ENCODE peak calls at places on chromosomes 4 and X, in six cellular contexts. W is GM12878, B is colonic mucosa, K is BE2C, M is upper lobe of right lung, E is cardiac muscle cell. S is an unnamed sample.

GRCh38 chr4:121791481-121791880 is 9.6 kb upstream of the EXOSC9 start:
- DNase-seq in W (no peak), B (no peak), K (no peak), M (no peak), E (peak; percentile 41), S (no peak)

GRCh38 chr4:2793578-2793919 is 664 bp downstream of the SH3BP2 start:
- DNase-seq in W (no peak), B (peak; percentile 57), K (peak; percentile 13), M (peak; percentile 84), E (peak; percentile 56), S (no peak)

GRCh38 chr4:151694819-151695730 is 65.7 kb downstream of the GATB start:
- DNase-seq in W (no peak), B (no peak), K (no peak), M (no peak), E (no peak), S (no peak)

GRCh38 chr4:37431417-37431743 is 186.8 kb downstream of the NWD2 start:
- DNase-seq in W (no peak), B (no peak), K (no peak), M (no peak), E (no peak), S (no peak)

GRCh38 chr4:78369691-78370090 is 181.9 kb upstream of the ANXA3 start:
- DNase-seq in W (no peak), B (no peak), K (no peak), M (no peak), E (peak; percentile 13), S (no peak)

GRCh38 chr4:142645478-142646108 is 200.5 kb downstream of the INPP4B start:
- DNase-seq in W (no peak), B (no peak), K (no peak), M (no peak), E (peak; percentile 51), S (no peak)

GRCh38 chr4:76949293-76950051 is at the start of gene SEPTIN11:
- DNase-seq in W (peak; percentile 55), B (peak; percentile 93), K (peak; percentile 97), M (peak; percentile 96), E (peak; percentile 97), S (peak; percentile 90)

GRCh38 chr4:172982151-172982590 is 186.4 kb upstream of the GALNT7 start:
- DNase-seq in W (peak; percentile 33), B (no peak), K (no peak), M (no peak), E (peak; percentile 36), S (peak; percentile 14)

GRCh38 chr4:51835854-51836253 is 7.1 kb upstream of the DCUN1D4 start:
- DNase-seq in W (no peak), B (no peak), K (peak; percentile 65), M (no peak), E (no peak), S (no peak)

GRCh38 chr4:158814207-158814606 is 45.4 kb downstream of the FNIP2 start:
- DNase-seq in W (no peak), B (no peak), K (no peak), M (no peak), E (no peak), S (no peak)

GRCh38 chrX:53126377-53126776 is 32.4 kb downstream of the KANTR start:
- DNase-seq in W (no peak), B (no peak), K (no peak), M (no peak), E (no peak), S (no peak)

GRCh38 chrX:153731117-153731844 is 6.6 kb downstream of the ABCD1 start:
- DNase-seq in W (no peak), B (no peak), K (no peak), M (no peak), E (peak; percentile 63), S (no peak)

GRCh38 chrX:46758163-46758955 is 559 bp downstream of the SLC9A7 start:
- DNase-seq in W (no peak), B (no peak), K (no peak), M (peak; percentile 66), E (peak; percentile 21), S (peak; percentile 55)

DNA sequence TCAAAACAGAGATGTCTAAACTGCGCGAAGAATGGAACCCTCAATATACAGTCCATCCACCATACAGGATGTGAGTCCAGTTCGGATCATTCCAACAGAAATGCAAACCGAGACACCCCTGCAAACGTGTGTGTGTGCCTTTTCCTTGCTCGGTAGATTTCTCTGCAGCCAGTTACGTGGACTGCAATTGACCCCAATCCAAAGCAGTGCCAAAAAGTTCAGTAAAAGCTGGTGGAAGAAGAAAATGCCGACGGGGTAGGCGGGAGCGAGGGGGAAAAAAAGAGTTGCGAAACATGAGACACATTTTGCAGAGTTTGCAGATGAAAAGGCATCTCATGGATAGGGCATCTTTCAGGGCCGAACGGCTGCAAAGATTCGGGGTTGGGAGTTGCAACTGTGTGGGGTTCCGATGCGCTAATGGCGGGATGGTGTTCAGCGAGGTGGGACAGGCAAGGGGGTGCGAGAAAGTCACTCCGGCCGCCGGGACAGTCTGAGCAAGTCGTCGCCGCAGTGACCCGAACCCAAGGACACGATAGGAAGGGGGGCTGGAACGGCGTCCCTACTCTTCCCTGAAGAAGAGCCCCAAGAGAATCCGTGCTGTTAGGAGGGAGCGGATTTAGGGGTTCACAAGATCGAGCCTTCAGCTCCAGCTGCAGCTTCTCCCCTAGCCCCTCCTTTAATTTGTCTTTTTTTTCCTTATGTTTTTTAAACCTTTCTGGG is 3.8 kb downstream of the PHOX2B start:
- DNase-seq in W (no peak), B (no peak), K (peak; percentile 27), M (no peak), E (no peak), S (no peak)
- H3K27me3 ChIP-seq in W (peaks cover 27% of the 10 kb centered on the region), B (peaks cover 54% of the 10 kb centered on the region), K (no peaks in the 10 kb centered on the region), M (peaks cover 75% of the 10 kb centered on the region), E (peaks cover 100% of the 10 kb centered on the region), S (peaks cover 24% of the 10 kb centered on the region)

GRCh38 chr4:8270418-8270771 is 841 bp downstream of the HTRA3 start:
- DNase-seq in W (no peak), B (no peak), K (no peak), M (no peak), E (no peak), S (no peak)
- H3K4me3 ChIP-seq in W (no peak overlapping the region), B (peak overlapping the region; percentile 28), K (no peak overlapping the region), M (peak overlapping the region; percentile 42), E (no peak overlapping the region), S (peak overlapping the region; percentile 25)

DNA sequence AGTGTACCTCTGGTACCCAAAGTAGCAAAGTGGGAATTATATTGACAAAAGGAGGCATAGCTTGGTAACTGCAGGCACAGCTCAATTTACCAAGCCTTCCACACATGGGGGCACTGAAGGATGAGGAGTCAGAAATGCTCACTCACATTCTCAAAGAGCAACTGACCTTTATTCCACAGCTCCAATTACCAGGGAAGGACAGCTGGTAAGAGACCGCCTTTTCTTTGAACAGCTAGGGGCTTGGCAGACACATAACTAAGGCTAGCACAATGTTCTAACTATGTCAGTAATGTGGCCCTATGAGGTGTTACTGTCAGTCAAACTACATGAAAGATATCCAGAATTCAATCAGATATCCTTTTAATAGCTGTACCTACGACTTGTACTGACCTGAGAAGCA is 20.5 kb upstream of the STS start:
- DNase-seq in W (no peak), B (no peak), K (no peak), M (no peak), E (no peak), S (no peak)
- H3K9me3 ChIP-seq in W (no peaks in the 10 kb centered on the region), B (no peaks in the 10 kb centered on the region), K (no peaks in the 10 kb centered on the region), M (no peaks in the 10 kb centered on the region), E (no peaks in the 10 kb centered on the region), S (no peaks in the 10 kb centered on the region)

GRCh38 chr4:7487464-7487863 is 52.7 kb upstream of the PSAPL1 start:
- DNase-seq in W (no peak), B (no peak), K (no peak), M (no peak), E (no peak), S (no peak)

GRCh38 chr4:7486101-7486500 is 51.4 kb upstream of the PSAPL1 start:
- DNase-seq in W (no peak), B (no peak), K (no peak), M (no peak), E (no peak), S (no peak)

GRCh38 chr4:7485096-7485495 is 50.4 kb upstream of the PSAPL1 start:
- DNase-seq in W (no peak), B (no peak), K (peak; percentile 46), M (no peak), E (no peak), S (no peak)

GRCh38 chr4:7491915-7492314 is 57.2 kb upstream of the PSAPL1 start:
- DNase-seq in W (no peak), B (no peak), K (no peak), M (no peak), E (no peak), S (no peak)

DNA sequence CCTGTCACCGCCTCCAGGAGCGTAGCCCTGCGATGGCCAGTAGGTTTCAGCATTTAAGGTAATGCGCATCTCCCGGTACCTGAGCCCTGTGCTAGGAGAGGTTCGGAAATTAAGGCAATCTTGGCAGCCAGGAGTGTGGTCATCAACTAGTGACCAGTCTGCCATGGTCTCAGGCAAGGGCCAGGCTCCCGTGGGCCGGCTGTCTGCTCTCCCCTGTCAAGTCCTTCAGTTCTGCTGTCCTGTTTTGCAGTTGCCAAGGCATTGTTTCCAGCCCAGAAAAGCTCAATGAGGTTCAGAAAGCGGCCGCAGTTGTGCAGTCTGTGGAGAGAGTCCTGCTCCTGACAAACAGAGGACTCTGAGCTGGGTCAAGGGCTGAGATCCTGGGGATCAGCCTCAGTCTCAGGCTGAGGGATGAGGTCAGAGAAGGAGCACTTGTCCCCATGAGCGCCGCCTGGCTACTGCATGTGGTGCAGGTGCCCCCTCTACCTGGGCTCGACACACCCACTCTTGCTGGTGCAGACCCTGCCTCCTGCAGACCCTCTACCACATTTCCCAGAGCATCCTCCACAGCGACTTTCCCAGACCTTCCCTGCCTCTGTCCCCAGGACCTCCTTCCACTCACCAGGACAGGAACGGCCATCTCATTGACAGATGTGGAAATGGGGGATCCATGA is 53.4 kb upstream of the PSAPL1 start:
- DNase-seq in W (no peak), B (no peak), K (no peak), M (no peak), E (no peak), S (no peak)
- H3K27me3 ChIP-seq in W (no peaks in the 10 kb centered on the region), B (no peaks in the 10 kb centered on the region), K (no peaks in the 10 kb centered on the region), M (peaks cover 3% of the 10 kb centered on the region), E (no peaks in the 10 kb centered on the region), S (peaks cover 46% of the 10 kb centered on the region)

GRCh38 chr4:185020293-185020808 is 2.1 kb downstream of the HELT start:
- DNase-seq in W (no peak), B (no peak), K (no peak), M (no peak), E (peak; percentile 35), S (no peak)
- H3K4me3 ChIP-seq in W (no peak overlapping the region), B (no peak overlapping the region), K (no peak overlapping the region), M (no peak overlapping the region), E (peak overlapping the region; percentile 21), S (no peak overlapping the region)

DNA sequence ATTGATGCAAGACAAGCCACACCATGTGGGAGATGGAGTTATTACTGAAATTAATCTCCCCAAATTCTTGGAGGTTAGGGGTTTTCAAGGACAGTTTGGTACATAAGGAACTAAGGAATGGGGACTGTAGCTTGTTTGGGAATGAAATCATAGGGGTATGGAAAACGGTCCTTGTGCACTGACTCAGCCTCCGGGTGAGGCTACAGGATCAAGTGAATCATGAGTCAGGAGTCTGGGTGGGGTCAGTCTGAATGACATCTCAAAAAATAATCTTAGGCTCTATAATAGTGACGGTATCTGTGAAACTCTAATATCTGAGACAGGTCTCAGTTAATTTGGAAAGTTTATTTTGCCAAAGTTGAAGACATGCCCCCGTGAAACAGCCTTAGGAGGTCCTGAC is 128.5 kb upstream of the CYSLTR1 start:
- DNase-seq in W (no peak), B (no peak), K (no peak), M (no peak), E (no peak), S (no peak)
- H3K9me3 ChIP-seq in W (no peaks in the 10 kb centered on the region), B (no peaks in the 10 kb centered on the region), K (no peaks in the 10 kb centered on the region), M (no peaks in the 10 kb centered on the region), E (no peaks in the 10 kb centered on the region), S (no peaks in the 10 kb centered on the region)